ENCODE peak calls at places on chromosomes 1 and 21, in nine cellular contexts. V is activated CD4-positive, alpha-beta T cell treated with anti-CD3 and anti-CD28 coated beads, Interleukin-2, amount 50 U/mL, for 1 hour; Z is foreskin keratinocyte; Q is HuH-7; R is stimulated activated CD4-positive, alpha-beta T cell treated with anti-CD3 and anti-CD28 coated beads, Interleukin-2, amount 100 ng/mL, for 24 hours; Y is NCI-H460; G is NCI-H1105; E is substantia nigra; J is thyroid gland. I is an unnamed sample.

GRCh38 chr1:3668585-3669300 is 16.4 kb downstream of the TP73 start:
- DNase-seq in V (no peak), Z (no peak), Q (peak; percentile 93), R (no peak), Y (peak; percentile 53), G (peak; percentile 95), E (no peak), J (peak; percentile 96), I (no peak)

GRCh38 chr1:220278991-220279390 is 6.7 kb upstream of the RAB3GAP2 start:
- DNase-seq in V (no peak), Z (no peak), Q (no peak), R (no peak), Y (no peak), G (no peak), E (no peak), J (no peak), I (no peak)

GRCh38 chr21:45477176-45478114 is 64.8 kb downstream of the SLC19A1 start:
- DNase-seq in V (no peak), Z (no peak), Q (no peak), R (no peak), Y (no peak), G (no peak), E (no peak), J (no peak), I (no peak)

GRCh38 chr1:172547071-172547470 is 14.1 kb downstream of the SUCO start:
- DNase-seq in V (no peak), Z (no peak), Q (no peak), R (no peak), Y (no peak), G (no peak), E (no peak), J (no peak), I (no peak)

GRCh38 chr1:20178634-20179368 is 7.1 kb upstream of the UBXN10 start:
- DNase-seq in V (no peak), Z (no peak), Q (no peak), R (no peak), Y (no peak), G (no peak), E (no peak), J (no peak), I (no peak)

GRCh38 chr1:112991721-112992120 is 35.7 kb upstream of the SLC16A1 start:
- DNase-seq in V (no peak), Z (peak; percentile 68), Q (no peak), R (no peak), Y (no peak), G (no peak), E (no peak), J (no peak), I (no peak)

GRCh38 chr1:30506785-30507312 is 216.5 kb downstream of the MATN1 start:
- DNase-seq in V (no peak), Z (no peak), Q (no peak), R (no peak), Y (no peak), G (no peak), E (no peak), J (no peak), I (no peak)

GRCh38 chr1:203214889-203215288 is 14.6 kb downstream of the CHIT1 start:
- DNase-seq in V (no peak), Z (no peak), Q (no peak), R (no peak), Y (no peak), G (no peak), E (no peak), J (no peak), I (no peak)

GRCh38 chr1:86798608-86799291 is 94.4 kb downstream of the SH3GLB1 start:
- DNase-seq in V (no peak), Z (no peak), Q (no peak), R (no peak), Y (no peak), G (no peak), E (no peak), J (no peak), I (no peak)

GRCh38 chr1:11059166-11059989 is 440 bp downstream of the SRM start:
- DNase-seq in V (peak; percentile 8), Z (no peak), Q (no peak), R (peak; percentile 41), Y (no peak), G (peak; percentile 50), E (no peak), J (no peak), I (no peak)

GRCh38 chr1:12539705-12540579 is 78.1 kb downstream of the DHRS3 start:
- DNase-seq in V (no peak), Z (peak; percentile 20), Q (no peak), R (no peak), Y (peak; percentile 69), G (no peak), E (no peak), J (peak; percentile 90), I (no peak)

GRCh38 chr1:224308064-224308463 is 21.9 kb downstream of the NVL start:
- DNase-seq in V (no peak), Z (no peak), Q (no peak), R (no peak), Y (no peak), G (no peak), E (no peak), J (no peak), I (no peak)

GRCh38 chr1:151474711-151475110 is 15.4 kb upstream of the POGZ start:
- DNase-seq in V (no peak), Z (no peak), Q (no peak), R (no peak), Y (no peak), G (no peak), E (no peak), J (no peak), I (no peak)

GRCh38 chr1:16631248-16632043 is 18.1 kb upstream of the NBPF1 start:
- DNase-seq in V (no peak), Z (no peak), Q (no peak), R (peak; percentile 6), Y (no peak), G (no peak), E (no peak), J (peak; percentile 2), I (no peak)

GRCh38 chr1:93607814-93608187 is 73.8 kb downstream of the BCAR3 start:
- DNase-seq in V (no peak), Z (no peak), Q (no peak), R (peak; percentile 70), Y (no peak), G (no peak), E (no peak), J (no peak), I (no peak)

GRCh38 chr1:66300986-66301451 is 232.9 kb upstream of the SGIP1 start:
- DNase-seq in V (no peak), Z (no peak), Q (no peak), R (no peak), Y (no peak), G (no peak), E (no peak), J (no peak), I (no peak)

GRCh38 chr1:67615886-67616285 is 69.1 kb upstream of the GADD45A start:
- DNase-seq in V (no peak), Z (no peak), Q (no peak), R (no peak), Y (no peak), G (no peak), E (no peak), J (no peak), I (no peak)

GRCh38 chr1:81186271-81186670 is 614.5 kb upstream of the ADGRL2 start:
- DNase-seq in V (no peak), Z (peak; percentile 87), Q (no peak), R (no peak), Y (no peak), G (no peak), E (no peak), J (no peak), I (no peak)

GRCh38 chr1:25022361-25023189 is 92.5 kb upstream of the RUNX3 start:
- DNase-seq in V (peak; percentile 89), Z (peak; percentile 86), Q (no peak), R (peak; percentile 91), Y (peak; percentile 93), G (no peak), E (peak; percentile 11), J (peak; percentile 33), I (peak; percentile 77)

GRCh38 chr1:169576241-169576933 is 9.9 kb downstream of the F5 start:
- DNase-seq in V (no peak), Z (no peak), Q (no peak), R (no peak), Y (no peak), G (no peak), E (no peak), J (no peak), I (no peak)

GRCh38 chr1:164180824-164181223 is 378.2 kb upstream of the PBX1 start:
- DNase-seq in V (no peak), Z (no peak), Q (no peak), R (no peak), Y (no peak), G (no peak), E (no peak), J (no peak), I (no peak)

GRCh38 chr1:76891931-76892330 is 24.7 kb downstream of the ST6GALNAC5 start:
- DNase-seq in V (no peak), Z (no peak), Q (no peak), R (no peak), Y (no peak), G (no peak), E (no peak), J (no peak), I (no peak)

GRCh38 chr1:61080408-61081134 is 1.8 kb upstream of the NFIA start:
- DNase-seq in V (no peak), Z (no peak), Q (no peak), R (no peak), Y (no peak), G (no peak), E (no peak), J (no peak), I (no peak)

GRCh38 chr1:205998457-205999241 is 4.5 kb downstream of the RAB7B start:
- DNase-seq in V (no peak), Z (no peak), Q (no peak), R (no peak), Y (no peak), G (no peak), E (peak; percentile 21), J (no peak), I (peak; percentile 66)

GRCh38 chr1:9538669-9539164 is 548 bp upstream of the SLC25A33 start:
- DNase-seq in V (no peak), Z (no peak), Q (no peak), R (no peak), Y (no peak), G (no peak), E (no peak), J (peak; percentile 32), I (no peak)

GRCh38 chr1:205444300-205444930 is 11.4 kb downstream of the BLACAT1 start:
- DNase-seq in V (no peak), Z (no peak), Q (no peak), R (no peak), Y (no peak), G (no peak), E (no peak), J (no peak), I (no peak)

GRCh38 chr1:156368889-156369684 is at the start of gene RHBG:
- DNase-seq in V (peak; percentile 24), Z (no peak), Q (no peak), R (peak; percentile 38), Y (no peak), G (no peak), E (no peak), J (peak; percentile 77), I (no peak)

GRCh38 chr21:33024278-33025103 is 1.2 kb upstream of the OLIG2 start:
- DNase-seq in V (no peak), Z (no peak), Q (no peak), R (peak; percentile 13), Y (no peak), G (no peak), E (no peak), J (no peak), I (no peak)

GRCh38 chr1:14607295-14607694 is 8.8 kb downstream of the KAZN start:
- DNase-seq in V (no peak), Z (no peak), Q (no peak), R (no peak), Y (no peak), G (no peak), E (no peak), J (no peak), I (no peak)

GRCh38 chr21:32099812-32100416 is 178.9 kb downstream of the MIS18A start:
- DNase-seq in V (no peak), Z (no peak), Q (no peak), R (no peak), Y (no peak), G (no peak), E (no peak), J (no peak), I (no peak)

GRCh38 chr1:10714337-10715114 is 81.9 kb downstream of the CASZ1 start:
- DNase-seq in V (no peak), Z (no peak), Q (no peak), R (no peak), Y (no peak), G (no peak), E (no peak), J (peak; percentile 90), I (no peak)

I was measured in caudate nucleus.